ENCODE peak calls at places on chromosome 13, in nine cellular contexts. One of them, this sample, is unnamed. For H3K4me1, the result is how much of the 10 kb centered on the place peaks cover.

GRCh38 chr13:34174671-34175145 is 356.8 kb downstream of the RFC3 start:
- DNase-seq in tibial nerve: no peak
- DNase-seq in breast epithelium: no peak
- DNase-seq in IMR-90: peak
- DNase-seq in uterus: no peak
- DNase-seq in body of pancreas: no peak
- DNase-seq in K562: no peak
- DNase-seq in vagina: no peak
- DNase-seq in H1: no peak
- DNase-seq in this sample: no peak

GRCh38 chr13:63198076-63198475 is 1782.4 kb upstream of the PCDH20 start:
- DNase-seq in tibial nerve: no peak
- DNase-seq in breast epithelium: no peak
- DNase-seq in IMR-90: peak
- DNase-seq in uterus: no peak
- DNase-seq in body of pancreas: no peak
- DNase-seq in K562: no peak
- DNase-seq in vagina: no peak
- DNase-seq in H1: no peak
- DNase-seq in this sample: no peak

GRCh38 chr13:30042891-30043630 is 192.6 kb upstream of the UBL3 start:
- DNase-seq in tibial nerve: no peak
- DNase-seq in breast epithelium: no peak
- DNase-seq in IMR-90: no peak
- DNase-seq in uterus: no peak
- DNase-seq in body of pancreas: no peak
- DNase-seq in K562: no peak
- DNase-seq in vagina: peak
- DNase-seq in H1: no peak
- DNase-seq in this sample: no peak

GRCh38 chr13:111344471-111345191 is 24.2 kb downstream of the TEX29 start:
- DNase-seq in tibial nerve: no peak
- DNase-seq in breast epithelium: no peak
- DNase-seq in IMR-90: peak
- DNase-seq in uterus: no peak
- DNase-seq in body of pancreas: peak
- DNase-seq in K562: peak
- DNase-seq in vagina: peak
- DNase-seq in H1: peak
- DNase-seq in this sample: peak

GRCh38 chr13:73142091-73142490 is 83.3 kb downstream of the KLF5 start:
- DNase-seq in tibial nerve: no peak
- DNase-seq in breast epithelium: no peak
- DNase-seq in IMR-90: no peak
- DNase-seq in uterus: no peak
- DNase-seq in body of pancreas: peak
- DNase-seq in K562: no peak
- DNase-seq in vagina: no peak
- DNase-seq in H1: no peak
- DNase-seq in this sample: no peak

GRCh38 chr13:20127563-20128458 is 33.0 kb downstream of the GJA3 start:
- DNase-seq in tibial nerve: peak
- DNase-seq in breast epithelium: peak
- DNase-seq in IMR-90: peak
- DNase-seq in uterus: peak
- DNase-seq in body of pancreas: peak
- DNase-seq in K562: no peak
- DNase-seq in vagina: no peak
- DNase-seq in H1: no peak
- DNase-seq in this sample: peak

GRCh38 chr13:109816112-109816978 is 30.0 kb upstream of the IRS2 start:
- DNase-seq in tibial nerve: no peak
- DNase-seq in breast epithelium: no peak
- DNase-seq in IMR-90: no peak
- DNase-seq in uterus: no peak
- DNase-seq in body of pancreas: peak
- DNase-seq in K562: no peak
- DNase-seq in vagina: no peak
- DNase-seq in H1: no peak
- DNase-seq in this sample: no peak

GRCh38 chr13:104532131-104532530 is 1465.9 kb upstream of the SLC10A2 start:
- DNase-seq in tibial nerve: no peak
- DNase-seq in breast epithelium: no peak
- DNase-seq in IMR-90: no peak
- DNase-seq in uterus: no peak
- DNase-seq in body of pancreas: no peak
- DNase-seq in K562: no peak
- DNase-seq in vagina: no peak
- DNase-seq in H1: no peak
- DNase-seq in this sample: no peak

GRCh38 chr13:62919491-62919890 is 1503.8 kb upstream of the PCDH20 start:
- DNase-seq in tibial nerve: no peak
- DNase-seq in breast epithelium: no peak
- DNase-seq in IMR-90: no peak
- DNase-seq in uterus: no peak
- DNase-seq in body of pancreas: no peak
- DNase-seq in K562: no peak
- DNase-seq in vagina: no peak
- DNase-seq in H1: no peak
- DNase-seq in this sample: no peak

GRCh38 chr13:112102243-112102642 is 35.3 kb downstream of the SOX1 start:
- DNase-seq in tibial nerve: no peak
- DNase-seq in breast epithelium: no peak
- DNase-seq in IMR-90: no peak
- DNase-seq in uterus: no peak
- DNase-seq in body of pancreas: no peak
- DNase-seq in K562: no peak
- DNase-seq in vagina: no peak
- DNase-seq in H1: no peak
- DNase-seq in this sample: no peak

GRCh38 chr13:42119875-42120274 is 71.4 kb downstream of the DGKH start:
- DNase-seq in tibial nerve: no peak
- DNase-seq in breast epithelium: no peak
- DNase-seq in IMR-90: no peak
- DNase-seq in uterus: no peak
- DNase-seq in body of pancreas: no peak
- DNase-seq in K562: no peak
- DNase-seq in vagina: no peak
- DNase-seq in H1: no peak
- DNase-seq in this sample: no peak

GRCh38 chr13:28707629-28708427 is 10.9 kb downstream of the SLC46A3 start:
- DNase-seq in tibial nerve: no peak
- DNase-seq in breast epithelium: no peak
- DNase-seq in IMR-90: peak
- DNase-seq in uterus: no peak
- DNase-seq in body of pancreas: peak
- DNase-seq in K562: peak
- DNase-seq in vagina: no peak
- DNase-seq in H1: no peak
- DNase-seq in this sample: no peak

GRCh38 chr13:52827839-52828238 is 20.6 kb downstream of the PCDH8 start:
- DNase-seq in tibial nerve: no peak
- DNase-seq in breast epithelium: no peak
- DNase-seq in IMR-90: no peak
- DNase-seq in uterus: no peak
- DNase-seq in body of pancreas: no peak
- DNase-seq in K562: no peak
- DNase-seq in vagina: no peak
- DNase-seq in H1: no peak
- DNase-seq in this sample: no peak

GRCh38 chr13:50125306-50125555 is 110.0 kb downstream of the KCNRG start:
- DNase-seq in tibial nerve: no peak
- DNase-seq in breast epithelium: no peak
- DNase-seq in IMR-90: no peak
- DNase-seq in uterus: no peak
- DNase-seq in body of pancreas: no peak
- DNase-seq in K562: no peak
- DNase-seq in vagina: no peak
- DNase-seq in H1: no peak
- DNase-seq in this sample: no peak

GRCh38 chr13:60448907-60449510 is 52.0 kb downstream of the TDRD3 start:
- DNase-seq in tibial nerve: peak
- DNase-seq in breast epithelium: no peak
- DNase-seq in IMR-90: peak
- DNase-seq in uterus: no peak
- DNase-seq in body of pancreas: no peak
- DNase-seq in K562: peak
- DNase-seq in vagina: no peak
- DNase-seq in H1: no peak
- DNase-seq in this sample: no peak

GRCh38 chr13:67148219-67148583 is 81.9 kb downstream of the PCDH9 start:
- DNase-seq in tibial nerve: no peak
- DNase-seq in breast epithelium: no peak
- DNase-seq in IMR-90: peak
- DNase-seq in uterus: no peak
- DNase-seq in body of pancreas: no peak
- DNase-seq in K562: no peak
- DNase-seq in vagina: no peak
- DNase-seq in H1: no peak
- DNase-seq in this sample: no peak

GRCh38 chr13:48043789-48044503 is 6.4 kb downstream of the NUDT15 start:
- DNase-seq in tibial nerve: no peak
- DNase-seq in breast epithelium: no peak
- DNase-seq in IMR-90: peak
- DNase-seq in uterus: no peak
- DNase-seq in body of pancreas: no peak
- DNase-seq in K562: no peak
- DNase-seq in vagina: no peak
- DNase-seq in H1: no peak
- DNase-seq in this sample: no peak

GRCh38 chr13:93963266-93964131 is 516.0 kb downstream of the DCT start:
- DNase-seq in tibial nerve: no peak
- DNase-seq in breast epithelium: no peak
- DNase-seq in IMR-90: peak
- DNase-seq in uterus: no peak
- DNase-seq in body of pancreas: no peak
- DNase-seq in K562: no peak
- DNase-seq in vagina: no peak
- DNase-seq in H1: no peak
- DNase-seq in this sample: no peak

GRCh38 chr13:109297628-109298027 is 488.8 kb downstream of the IRS2 start:
- DNase-seq in tibial nerve: no peak
- DNase-seq in breast epithelium: no peak
- DNase-seq in IMR-90: peak
- DNase-seq in uterus: no peak
- DNase-seq in body of pancreas: no peak
- DNase-seq in K562: no peak
- DNase-seq in vagina: no peak
- DNase-seq in H1: no peak
- DNase-seq in this sample: no peak

DNA sequence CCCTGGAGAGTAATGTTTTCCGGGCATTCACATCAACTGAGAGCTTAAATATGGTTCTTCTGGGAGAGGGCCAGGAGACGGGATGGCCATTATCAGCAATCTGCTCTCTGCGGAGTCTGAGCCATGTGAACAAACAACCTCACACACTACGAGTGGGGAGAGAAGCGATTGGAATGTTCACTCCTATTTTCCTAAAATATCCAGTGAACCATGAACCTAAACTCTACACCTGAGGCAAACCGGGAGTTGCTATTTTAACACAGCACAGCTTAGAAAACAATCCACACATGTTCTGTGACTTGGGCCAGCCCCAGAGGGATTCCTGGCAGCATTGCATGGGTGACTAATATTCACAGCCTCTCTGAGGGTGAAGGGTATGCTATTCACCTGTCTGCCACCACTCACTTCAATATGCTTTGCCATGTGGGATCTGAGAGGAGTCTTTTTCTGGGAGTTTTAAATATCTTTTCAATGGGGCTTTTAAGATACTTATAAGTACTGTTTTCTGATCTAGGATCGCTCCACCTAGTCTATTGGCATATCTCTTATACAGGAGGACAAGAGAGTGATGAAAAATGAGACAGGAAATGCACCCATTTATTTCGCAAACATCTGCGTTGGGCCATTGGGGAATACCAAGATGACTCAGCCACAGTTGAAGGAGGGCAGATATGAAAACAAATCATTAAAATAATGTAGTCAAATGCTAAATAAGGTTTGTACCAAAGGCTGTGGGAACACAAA is 72.6 kb upstream of the SERP2 start:
- DNase-seq in tibial nerve: no peak
- DNase-seq in breast epithelium: peak
- DNase-seq in IMR-90: peak
- DNase-seq in uterus: peak
- DNase-seq in body of pancreas: peak
- DNase-seq in K562: no peak
- DNase-seq in vagina: peak
- DNase-seq in H1: no peak
- DNase-seq in this sample: peak
- H3K4me1 ChIP-seq in tibial nerve: under half
- H3K4me1 ChIP-seq in breast epithelium: under half
- H3K4me1 ChIP-seq in IMR-90: under half
- H3K4me1 ChIP-seq in uterus: under half
- H3K4me1 ChIP-seq in body of pancreas: under half
- H3K4me1 ChIP-seq in K562: under half
- H3K4me1 ChIP-seq in vagina: under half
- H3K4me1 ChIP-seq in H1: under half
- H3K4me1 ChIP-seq in this sample: half or more

GRCh38 chr13:99501135-99501951 is at the start of gene TM9SF2:
- DNase-seq in tibial nerve: peak
- DNase-seq in breast epithelium: peak
- DNase-seq in IMR-90: peak
- DNase-seq in uterus: peak
- DNase-seq in body of pancreas: peak
- DNase-seq in K562: peak
- DNase-seq in vagina: no peak
- DNase-seq in H1: peak
- DNase-seq in this sample: peak
- TF ChIP-seq POLR2A in tibial nerve: peak
- TF ChIP-seq POLR2A in breast epithelium: peak
- TF ChIP-seq POLR2A in IMR-90: no peak
- TF ChIP-seq POLR2A in uterus: peak
- TF ChIP-seq POLR2A in body of pancreas: peak
- TF ChIP-seq POLR2A in K562: peak
- TF ChIP-seq POLR2A in vagina: no peak
- TF ChIP-seq POLR2A in H1: peak
- TF ChIP-seq POLR2A in this sample: peak

DNA sequence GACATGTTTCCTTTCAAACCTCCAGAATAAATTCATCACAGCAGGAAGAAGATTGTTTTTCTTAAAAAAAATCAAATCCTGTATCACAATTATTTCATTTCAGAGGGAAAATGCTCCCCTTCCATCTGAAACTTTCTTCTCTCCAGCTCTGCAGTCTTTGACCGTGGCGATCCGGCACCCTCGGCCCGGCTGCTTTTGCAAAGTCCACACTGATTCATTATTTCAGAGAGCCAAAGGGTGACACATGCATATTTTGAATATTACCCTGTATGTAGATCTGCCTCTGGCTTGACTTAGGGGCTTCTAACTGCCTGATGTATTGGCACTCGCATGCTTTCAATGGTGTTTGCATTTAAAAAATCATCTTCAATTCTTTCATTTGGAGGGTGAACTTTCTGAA is 222.7 kb upstream of the MAB21L1 start:
- DNase-seq in tibial nerve: no peak
- DNase-seq in breast epithelium: no peak
- DNase-seq in IMR-90: peak
- DNase-seq in uterus: no peak
- DNase-seq in body of pancreas: no peak
- DNase-seq in K562: no peak
- DNase-seq in vagina: no peak
- DNase-seq in H1: no peak
- DNase-seq in this sample: no peak
- H3K4me3 ChIP-seq in tibial nerve: no peak
- H3K4me3 ChIP-seq in breast epithelium: no peak
- H3K4me3 ChIP-seq in IMR-90: peak
- H3K4me3 ChIP-seq in uterus: no peak
- H3K4me3 ChIP-seq in body of pancreas: no peak
- H3K4me3 ChIP-seq in K562: no peak
- H3K4me3 ChIP-seq in vagina: peak
- H3K4me3 ChIP-seq in H1: no peak
- H3K4me3 ChIP-seq in this sample: no peak

GRCh38 chr13:26019881-26020535 is 31.8 kb downstream of the SHISA2 start:
- DNase-seq in tibial nerve: no peak
- DNase-seq in breast epithelium: no peak
- DNase-seq in IMR-90: peak
- DNase-seq in uterus: no peak
- DNase-seq in body of pancreas: no peak
- DNase-seq in K562: no peak
- DNase-seq in vagina: no peak
- DNase-seq in H1: no peak
- DNase-seq in this sample: no peak
- H3K4me1 ChIP-seq in tibial nerve: under half
- H3K4me1 ChIP-seq in breast epithelium: under half
- H3K4me1 ChIP-seq in IMR-90: under half
- H3K4me1 ChIP-seq in uterus: under half
- H3K4me1 ChIP-seq in body of pancreas: under half
- H3K4me1 ChIP-seq in K562: under half
- H3K4me1 ChIP-seq in vagina: under half
- H3K4me1 ChIP-seq in H1: under half
- H3K4me1 ChIP-seq in this sample: under half

This sample was measured in gastrocnemius medialis.